ENCODE peak calls at places on chromosomes 6 and 20, in seven cellular contexts. G is endothelial cell of umbilical vein, K is HCT116, M is fibroblast of lung, F is PC-9, S is PC-3, Q is K562. T is an unnamed sample. For H3K4me1, the result is how much of the 10 kb centered on the place peaks cover.

GRCh38 chr6:13339863-13340635 is 11.7 kb upstream of the TBC1D7 start:
- DNase-seq in G (no peak), K (no peak), M (no peak), F (no peak), S (no peak), Q (no peak), T (no peak)

GRCh38 chr6:55379895-55380294 is 52.6 kb downstream of the GFRAL start:
- DNase-seq in G (no peak), K (no peak), M (peak), F (no peak), S (no peak), Q (no peak), T (no peak)

GRCh38 chr20:51417745-51418529 is 124.6 kb downstream of the NFATC2 start:
- DNase-seq in G (no peak), K (no peak), M (no peak), F (no peak), S (no peak), Q (no peak), T (no peak)

GRCh38 chr20:60630609-60631008 is 621.5 kb upstream of the CDH4 start:
- DNase-seq in G (no peak), K (no peak), M (no peak), F (no peak), S (no peak), Q (no peak), T (no peak)

GRCh38 chr6:90169328-90169886 is 127.2 kb downstream of the BACH2 start:
- DNase-seq in G (no peak), K (no peak), M (no peak), F (no peak), S (no peak), Q (no peak), T (peak)

GRCh38 chr20:57698191-57698866 is 11.5 kb downstream of the PMEPA1 start:
- DNase-seq in G (peak), K (peak), M (peak), F (peak), S (peak), Q (no peak), T (no peak)

GRCh38 chr6:144347933-144348332 is 62.8 kb downstream of the UTRN start:
- DNase-seq in G (no peak), K (no peak), M (no peak), F (no peak), S (no peak), Q (no peak), T (no peak)

GRCh38 chr6:56230976-56231566 is 16.3 kb downstream of the COL21A1 start:
- DNase-seq in G (peak), K (no peak), M (no peak), F (no peak), S (peak), Q (no peak), T (no peak)

GRCh38 chr20:57432874-57433491 is 41.8 kb downstream of the RBM38 start:
- DNase-seq in G (no peak), K (no peak), M (no peak), F (peak), S (peak), Q (peak), T (peak)

GRCh38 chr6:39999006-39999867 is 65.0 kb upstream of the MOCS1 start:
- DNase-seq in G (no peak), K (no peak), M (no peak), F (no peak), S (no peak), Q (peak), T (no peak)

GRCh38 chr20:62560162-62560561 is 82.1 kb upstream of the SLCO4A1 start:
- DNase-seq in G (no peak), K (no peak), M (no peak), F (no peak), S (no peak), Q (no peak), T (no peak)

GRCh38 chr6:129370268-129370916 is 339.6 kb downstream of the ARHGAP18 start:
- DNase-seq in G (peak), K (peak), M (peak), F (peak), S (peak), Q (peak), T (peak)

GRCh38 chr20:3121271-3121911 is 36.9 kb upstream of the AVP start:
- DNase-seq in G (peak), K (no peak), M (no peak), F (no peak), S (no peak), Q (no peak), T (no peak)

GRCh38 chr20:13671500-13672288 is 33.0 kb upstream of the TASP1 start:
- DNase-seq in G (no peak), K (no peak), M (peak), F (no peak), S (peak), Q (no peak), T (no peak)

GRCh38 chr6:49423817-49424216 is 39.2 kb downstream of the MMUT start:
- DNase-seq in G (peak), K (no peak), M (peak), F (no peak), S (peak), Q (no peak), T (no peak)

GRCh38 chr20:13870349-13870748 is 85.5 kb downstream of the NDUFAF5 start:
- DNase-seq in G (no peak), K (no peak), M (no peak), F (no peak), S (no peak), Q (peak), T (no peak)

GRCh38 chr6:38671885-38672467 is 31.0 kb downstream of the GLO1 start:
- DNase-seq in G (peak), K (peak), M (peak), F (peak), S (peak), Q (peak), T (peak)

GRCh38 chr6:153013438-153013837 is 10.9 kb upstream of the MTRF1L start:
- DNase-seq in G (peak), K (no peak), M (no peak), F (no peak), S (no peak), Q (no peak), T (no peak)

GRCh38 chr6:166752928-166753721 is 126.1 kb upstream of the RPS6KA2 start:
- DNase-seq in G (no peak), K (no peak), M (peak), F (no peak), S (no peak), Q (no peak), T (no peak)

GRCh38 chr6:133814797-133815196 is 74.1 kb upstream of the TCF21 start:
- DNase-seq in G (no peak), K (peak), M (peak), F (no peak), S (peak), Q (no peak), T (no peak)

GRCh38 chr6:20652276-20652675 is 118.0 kb downstream of the CDKAL1 start:
- DNase-seq in G (peak), K (no peak), M (no peak), F (no peak), S (peak), Q (peak), T (no peak)

GRCh38 chr20:49231461-49231860 is 12.2 kb downstream of the DDX27 start:
- DNase-seq in G (no peak), K (no peak), M (no peak), F (no peak), S (no peak), Q (no peak), T (no peak)

GRCh38 chr6:127420558-127420957 is 38.6 kb downstream of the KIAA0408 start:
- DNase-seq in G (peak), K (peak), M (peak), F (peak), S (peak), Q (peak), T (peak)

GRCh38 chr20:45485388-45485787 is 15.8 kb downstream of the WFDC2 start:
- DNase-seq in G (no peak), K (no peak), M (no peak), F (no peak), S (no peak), Q (no peak), T (peak)

GRCh38 chr6:7697820-7698623 is 27.9 kb upstream of the BMP6 start:
- DNase-seq in G (peak), K (no peak), M (peak), F (peak), S (peak), Q (peak), T (no peak)

GRCh38 chr6:136225496-136225895 is 24.6 kb downstream of the MTFR2 start:
- DNase-seq in G (no peak), K (no peak), M (no peak), F (no peak), S (no peak), Q (peak), T (no peak)

DNA sequence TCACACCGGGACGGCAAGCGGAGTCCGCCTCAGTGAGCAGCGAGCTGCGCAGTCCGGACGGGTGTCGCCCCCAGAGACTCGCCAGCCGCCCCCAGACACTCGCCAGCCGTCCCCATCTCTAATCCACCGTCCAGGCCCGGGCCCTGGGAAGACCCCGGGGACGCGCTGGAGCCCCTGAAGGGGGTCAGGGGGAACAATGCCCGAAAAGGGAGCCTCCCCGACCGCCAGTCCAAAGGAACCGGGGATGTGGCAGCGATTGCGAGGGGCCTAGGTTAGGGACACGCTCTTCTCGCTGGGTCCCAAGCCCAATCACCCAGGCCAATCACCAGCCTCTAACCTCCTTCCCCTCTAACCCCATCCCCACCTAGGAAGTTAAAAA is 33.1 kb downstream of the TFAP2A start:
- DNase-seq in G (no peak), K (no peak), M (no peak), F (no peak), S (no peak), Q (no peak), T (no peak)
- TF ChIP-seq EZH2 in G (no peak), K (no peak), M (no peak), F (no peak), S (no peak), Q (no peak), T (no peak)

GRCh38 chr20:1328680-1329330 is at the start of gene SDCBP2:
- DNase-seq in G (no peak), K (peak), M (no peak), F (peak), S (peak), Q (no peak), T (no peak)

GRCh38 chr20:1332749-1333300 is 3.9 kb upstream of the SDCBP2 start:
- DNase-seq in G (peak), K (no peak), M (no peak), F (no peak), S (no peak), Q (no peak), T (no peak)

GRCh38 chr20:1331801-1332453 is 3.0 kb upstream of the SDCBP2 start:
- DNase-seq in G (no peak), K (no peak), M (no peak), F (no peak), S (no peak), Q (no peak), T (no peak)

GRCh38 chr20:1330075-1330830 is 1.3 kb upstream of the SDCBP2 start:
- DNase-seq in G (no peak), K (no peak), M (no peak), F (peak), S (peak), Q (no peak), T (no peak)

DNA sequence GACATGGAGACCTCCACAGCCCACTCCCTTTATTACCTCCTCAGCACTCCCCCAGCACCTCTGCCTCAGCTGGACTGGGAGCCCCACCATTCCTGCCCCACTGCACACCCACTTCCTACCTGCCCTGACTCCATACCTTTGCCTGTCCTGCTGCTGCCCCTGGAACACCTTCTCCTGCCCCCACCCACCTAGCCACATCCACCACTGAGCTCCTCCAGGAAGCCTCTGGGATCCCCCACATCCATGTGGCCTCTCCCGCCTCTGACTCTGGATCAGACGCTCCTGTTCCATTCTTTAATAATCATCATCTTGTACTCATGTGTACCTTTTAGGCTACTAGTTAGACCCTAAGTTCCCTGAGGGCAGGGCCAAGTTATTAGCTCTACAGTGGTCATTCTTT is 2.2 kb upstream of the SDCBP2 start:
- DNase-seq in G (no peak), K (no peak), M (no peak), F (no peak), S (no peak), Q (no peak), T (no peak)
- H3K4me1 ChIP-seq in G (half or more), K (under half), M (under half), F (under half), S (half or more), Q (under half), T (under half)

GRCh38 chr6:32047855-32048766 is 9.9 kb downstream of the CYP21A2 start:
- DNase-seq in G (peak), K (peak), M (peak), F (peak), S (peak), Q (peak), T (peak)

GRCh38 chr6:32045811-32046449 is 7.7 kb downstream of the CYP21A2 start:
- DNase-seq in G (no peak), K (no peak), M (no peak), F (peak), S (no peak), Q (peak), T (no peak)

GRCh38 chr6:32047084-32047478 is 8.9 kb downstream of the CYP21A2 start:
- DNase-seq in G (peak), K (peak), M (peak), F (peak), S (peak), Q (peak), T (no peak)

GRCh38 chr6:32047539-32047854 is 9.3 kb downstream of the CYP21A2 start:
- DNase-seq in G (no peak), K (no peak), M (no peak), F (peak), S (no peak), Q (no peak), T (no peak)

GRCh38 chr6:32046450-32047083 is 8.4 kb downstream of the CYP21A2 start:
- DNase-seq in G (no peak), K (no peak), M (peak), F (peak), S (peak), Q (peak), T (no peak)
- TF ChIP-seq EZH2 in G (no peak), K (no peak), M (no peak), F (no peak), S (no peak), Q (no peak), T (no peak)

GRCh38 chr6:93567164-93567563 is 147.8 kb upstream of the EPHA7 start:
- DNase-seq in G (no peak), K (no peak), M (no peak), F (no peak), S (no peak), Q (no peak), T (no peak)
- H3K4me1 ChIP-seq in G (under half), K (under half), M (under half), F (under half), S (under half), Q (under half), T (under half)